ENCODE peak calls at places on chromosomes 3 and 15, in four cellular contexts. W is K562, L is HepG2, I is GM12878. S is an unnamed sample.

GRCh38 chr3:106570426-106570825 is 701.6 kb upstream of the CBLB start:
- DNase-seq in W (no peak), L (no peak), I (no peak), S (no peak)

GRCh38 chr15:63944681-63944955 is 101.7 kb downstream of the DAPK2 start:
- DNase-seq in W (no peak), L (no peak), I (no peak), S (no peak)

GRCh38 chr3:179027326-179027900 is 44.2 kb downstream of the ZMAT3 start:
- DNase-seq in I (no peak), W (no peak), L (no peak), S (no peak)

GRCh38 chr15:25106209-25106608 is 151.4 kb downstream of the SNRPN start:
- DNase-seq in W (no peak), L (no peak), I (no peak), S (no peak)

GRCh38 chr15:27990411-27991338 is 108.4 kb downstream of the OCA2 start:
- DNase-seq in W (no peak), L (no peak), I (no peak), S (no peak)

GRCh38 chr15:75327005-75327404 is 8.9 kb upstream of the COMMD4 start:
- DNase-seq in W (no peak), L (no peak), I (no peak), S (peak; percentile 24)

GRCh38 chr3:18790384-18790783 is 357.9 kb upstream of the KCNH8 start:
- DNase-seq in L (no peak), I (no peak), W (no peak), S (no peak)

GRCh38 chr3:37591130-37591865 is 270.4 kb upstream of the CTDSPL start:
- DNase-seq in I (no peak), L (no peak), W (no peak), S (no peak)

GRCh38 chr3:127929818-127930217 is 14.8 kb downstream of the KBTBD12 start:
- DNase-seq in W (no peak), I (no peak), L (no peak), S (no peak)

GRCh38 chr3:174219738-174220137 is 639.4 kb upstream of the NAALADL2 start:
- DNase-seq in I (no peak), L (no peak), W (no peak), S (no peak)

GRCh38 chr15:31328425-31328998 is 1.9 kb downstream of the KLF13 start:
- DNase-seq in L (no peak), W (peak; percentile 63), I (no peak), S (peak; percentile 39)

GRCh38 chr3:9749663-9750555 is at the start of gene OGG1:
- DNase-seq in I (peak; percentile 95), L (peak; percentile 96), W (peak; percentile 99), S (peak; percentile 96)

GRCh38 chr15:63366451-63366850 is 15.2 kb downstream of the CA12 start:
- DNase-seq in I (no peak), W (no peak), L (no peak), S (no peak)

GRCh38 chr15:100759698-100760356 is 119.8 kb upstream of the ALDH1A3 start:
- DNase-seq in L (peak; percentile 22), W (no peak), I (no peak), S (peak; percentile 4)

GRCh38 chr3:162348912-162349311 is 852.3 kb downstream of the OTOL1 start:
- DNase-seq in W (no peak), L (no peak), I (no peak), S (no peak)

GRCh38 chr3:168325684-168326083 is 230.0 kb upstream of the GOLIM4 start:
- DNase-seq in W (no peak), L (no peak), I (no peak), S (no peak)

GRCh38 chr15:34987182-34987488 is 952 bp downstream of the ZNF770 start:
- DNase-seq in W (peak; percentile 31), I (no peak), L (no peak), S (no peak)

GRCh38 chr3:7001370-7001769 is 140.5 kb downstream of the GRM7 start:
- DNase-seq in W (no peak), L (no peak), I (no peak), S (no peak)

GRCh38 chr15:51403072-51403878 is 61.8 kb downstream of the GLDN start:
- DNase-seq in W (no peak), L (peak; percentile 15), I (no peak), S (no peak)

GRCh38 chr3:52233968-52234367 is 5.0 kb downstream of the TWF2 start:
- DNase-seq in W (no peak), I (no peak), L (no peak), S (no peak)

GRCh38 chr3:36876181-36876936 is 68.5 kb downstream of the TRANK1 start:
- DNase-seq in L (no peak), W (peak; percentile 43), I (peak; percentile 89), S (no peak)

GRCh38 chr3:44240061-44240460 is 1.6 kb upstream of the TOPAZ1 start:
- DNase-seq in W (no peak), L (no peak), I (no peak), S (no peak)

GRCh38 chr3:45741742-45742141 is 52.5 kb downstream of the SACM1L start:
- DNase-seq in L (no peak), W (no peak), I (no peak), S (no peak)

DNA sequence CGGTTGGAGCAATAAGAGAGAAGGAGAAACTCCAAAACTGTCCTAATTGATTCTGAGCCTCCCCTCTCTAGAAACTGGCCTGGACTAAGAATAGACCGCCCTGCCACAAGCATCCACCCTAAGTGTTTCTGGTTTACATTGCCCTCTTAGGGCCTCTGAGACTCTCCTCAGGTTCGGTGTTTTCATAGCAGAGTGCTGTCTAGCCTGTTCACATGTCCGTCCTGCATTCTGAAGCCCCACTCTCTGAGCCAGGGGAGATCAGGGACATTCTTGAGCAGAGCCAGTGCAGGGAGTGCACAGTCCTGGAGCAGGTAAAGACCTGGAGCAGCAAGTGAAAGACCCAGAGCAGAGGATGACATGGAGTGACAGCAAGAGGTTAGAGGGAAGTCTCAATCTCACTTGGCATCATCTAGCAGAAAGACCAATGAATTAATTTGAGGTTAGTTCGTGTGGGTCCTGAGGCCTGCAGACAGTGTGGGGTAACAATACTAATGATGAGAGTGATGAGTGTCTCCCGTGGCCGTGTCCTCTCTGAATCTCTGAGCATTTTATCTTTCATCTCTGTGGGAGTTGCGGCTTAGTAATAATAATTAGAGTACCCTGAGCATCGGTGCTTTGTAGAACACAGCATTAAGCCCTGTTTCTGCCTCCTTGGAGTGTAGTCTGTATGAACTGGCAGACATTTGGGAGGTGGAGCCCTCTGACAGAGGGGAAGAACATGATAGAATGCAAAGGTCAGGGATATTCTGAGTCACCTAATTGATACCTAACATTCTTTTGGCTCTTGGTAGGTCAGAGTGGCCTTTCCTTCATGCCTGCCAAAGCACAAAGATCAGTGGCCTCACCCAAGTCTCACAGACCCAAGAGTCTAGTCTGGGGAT is 24.6 kb downstream of the MAPKBP1 start:
- DNase-seq in I (no peak), W (no peak), L (peak; percentile 56), S (no peak)
- TF ChIP-seq ETV6 in I (no peak), W (no peak), L (no peak), S (no peak)

DNA sequence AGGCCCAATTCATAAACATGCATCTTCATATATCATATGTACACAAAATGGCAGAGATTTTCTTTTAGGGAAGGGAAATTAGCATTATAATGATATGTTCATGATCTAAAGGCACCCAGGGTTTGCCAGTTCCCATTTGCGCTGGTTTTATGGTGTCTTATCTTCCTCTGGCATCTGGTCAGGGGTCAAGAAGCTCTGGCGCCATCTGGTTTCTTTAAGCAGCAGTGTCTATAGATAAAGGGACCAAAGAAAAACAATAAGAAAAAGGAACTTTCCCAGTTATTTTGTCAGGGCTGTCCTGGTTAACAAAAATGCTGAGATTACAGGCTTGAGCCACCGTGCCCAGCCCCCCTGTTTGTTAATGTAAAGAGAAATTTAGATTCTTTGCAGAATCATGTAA is 3.3 kb upstream of the DCP1A start:
- DNase-seq in L (peak; percentile 14), W (peak; percentile 43), I (no peak), S (no peak)
- TF ChIP-seq ETV6 in L (no peak), W (no peak), I (no peak), S (no peak)

DNA sequence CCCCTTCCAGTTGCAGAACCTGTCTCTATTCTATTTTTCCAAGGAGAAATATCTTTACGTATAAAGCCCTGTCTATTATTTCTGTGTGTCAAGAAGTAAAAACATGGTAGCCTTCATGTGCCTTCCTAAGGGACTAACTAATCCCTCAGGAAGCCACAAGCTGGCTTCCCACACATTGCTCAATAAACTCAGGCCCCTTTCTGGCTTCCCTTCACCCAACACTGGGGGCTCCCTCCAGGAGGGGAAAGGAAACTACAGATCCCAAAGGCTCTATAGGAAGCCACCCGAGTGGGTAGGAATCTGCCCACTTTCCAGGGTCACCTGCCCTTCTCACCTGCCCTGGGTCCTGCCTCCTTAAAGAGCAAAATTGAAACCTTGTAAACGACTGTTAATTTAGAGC is 4.6 kb downstream of the TLE3 start:
- DNase-seq in I (no peak), L (peak; percentile 23), W (no peak), S (no peak)
- TF ChIP-seq ETV6 in I (no peak), L (no peak), W (no peak), S (no peak)

DNA sequence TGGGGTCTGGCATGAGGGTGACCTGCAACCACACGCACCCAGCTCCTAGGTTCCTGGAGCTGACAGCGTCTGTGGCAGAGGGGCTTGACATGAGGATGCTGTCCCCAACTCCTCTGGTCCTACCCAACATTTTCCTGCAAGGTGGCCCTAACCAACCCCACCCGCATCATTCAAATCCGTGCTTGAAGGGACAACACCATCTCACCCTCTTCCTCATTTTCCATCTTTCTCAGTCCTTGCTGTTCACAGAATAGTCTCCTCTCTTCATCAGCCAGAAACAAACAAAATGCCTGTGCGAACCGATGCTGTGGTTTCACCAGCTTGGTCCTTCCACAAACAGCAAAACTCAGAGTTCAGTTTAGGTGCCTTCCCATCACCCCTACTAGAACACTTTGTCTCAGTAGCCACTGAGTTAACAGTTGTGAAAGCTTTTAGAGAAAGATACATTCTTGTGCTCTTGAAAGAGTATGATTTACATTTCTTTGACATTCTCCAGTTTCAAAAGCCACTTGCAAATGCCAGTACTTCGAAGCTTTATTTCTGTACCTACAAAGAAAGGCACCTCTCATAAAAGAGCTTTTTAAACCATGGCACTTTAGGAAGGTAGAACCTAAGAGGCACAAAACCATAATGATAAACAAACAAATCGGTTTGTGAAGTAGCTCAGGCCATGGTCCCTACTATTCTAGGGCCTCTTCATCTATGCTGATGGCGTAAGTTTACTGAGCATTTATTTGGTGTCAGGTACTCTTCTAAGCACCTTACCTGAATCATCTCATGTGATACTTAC is 360.1 kb downstream of the SHQ1 start:
- DNase-seq in I (no peak), W (no peak), L (no peak), S (no peak)
- TF ChIP-seq ETV6 in I (no peak), W (no peak), L (no peak), S (no peak)

DNA sequence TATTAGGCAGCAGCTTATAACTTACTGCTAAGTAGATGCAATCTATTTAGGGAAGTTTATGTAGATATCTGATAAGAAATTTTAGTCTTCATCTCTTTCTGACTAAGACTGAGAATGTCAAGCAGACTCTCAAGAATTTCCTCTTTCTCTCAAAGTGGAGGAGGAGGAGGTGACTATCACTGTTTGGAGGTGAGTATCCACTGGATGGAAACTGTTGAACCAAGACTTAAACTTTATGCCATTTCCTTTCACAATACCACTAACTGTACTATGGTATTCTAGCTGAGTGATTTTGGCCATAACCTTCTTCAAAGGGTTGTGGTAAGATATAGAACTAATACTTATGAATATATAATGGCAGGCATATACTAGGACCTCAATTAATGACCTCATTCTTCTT is 64.6 kb downstream of the TPRG1 start:
- DNase-seq in I (no peak), W (no peak), L (no peak), S (no peak)
- TF ChIP-seq ETV6 in I (peak; percentile 48), W (no peak), L (no peak), S (no peak)

GRCh38 chr3:190854062-190854461 is 8.4 kb downstream of the GMNC start:
- DNase-seq in I (no peak), L (no peak), W (no peak), S (no peak)
- TF ChIP-seq ETV6 in I (no peak), L (no peak), W (no peak), S (no peak)